ENCODE peak calls at places on chromosomes 11 and 22, in six cellular contexts. One of them, this sample, is unnamed.

GRCh38 chr11:76385903-76386302 is 4.8 kb downstream of the GVQW3 start:
- DNase-seq in IMR-90: peak; percentile 20
- DNase-seq in H9: peak; percentile 40
- DNase-seq in neuronal stem cell: no peak
- DNase-seq in mesendoderm: peak; percentile 6
- DNase-seq in H1: no peak
- DNase-seq in this sample: no peak

GRCh38 chr11:70547386-70547785 is 149.1 kb downstream of the CTTN start:
- DNase-seq in IMR-90: no peak
- DNase-seq in H9: no peak
- DNase-seq in neuronal stem cell: no peak
- DNase-seq in mesendoderm: no peak
- DNase-seq in H1: no peak
- DNase-seq in this sample: no peak

GRCh38 chr11:96342131-96342970 is 644 bp downstream of the MAML2 start:
- DNase-seq in IMR-90: no peak
- DNase-seq in H9: no peak
- DNase-seq in neuronal stem cell: peak; percentile 27
- DNase-seq in mesendoderm: no peak
- DNase-seq in H1: no peak
- DNase-seq in this sample: no peak

GRCh38 chr11:33116535-33116934 is 44.7 kb downstream of the CSTF3 start:
- DNase-seq in IMR-90: peak; percentile 22
- DNase-seq in H9: no peak
- DNase-seq in neuronal stem cell: no peak
- DNase-seq in mesendoderm: peak; percentile 39
- DNase-seq in H1: no peak
- DNase-seq in this sample: peak; percentile 18

GRCh38 chr11:34587282-34587677 is 33.6 kb upstream of the EHF start:
- DNase-seq in IMR-90: no peak
- DNase-seq in H9: no peak
- DNase-seq in neuronal stem cell: no peak
- DNase-seq in mesendoderm: no peak
- DNase-seq in H1: no peak
- DNase-seq in this sample: no peak

GRCh38 chr11:112174789-112175595 is at the start of gene BCO2:
- DNase-seq in IMR-90: peak; percentile 71
- DNase-seq in H9: peak; percentile 67
- DNase-seq in neuronal stem cell: peak; percentile 81
- DNase-seq in mesendoderm: peak; percentile 70
- DNase-seq in H1: peak; percentile 81
- DNase-seq in this sample: peak; percentile 96

GRCh38 chr11:46444305-46444704 is 52.7 kb upstream of the CHRM4 start:
- DNase-seq in IMR-90: peak; percentile 34
- DNase-seq in H9: no peak
- DNase-seq in neuronal stem cell: no peak
- DNase-seq in mesendoderm: no peak
- DNase-seq in H1: no peak
- DNase-seq in this sample: no peak

GRCh38 chr11:17554487-17554886 is 7.4 kb downstream of the OTOG start:
- DNase-seq in IMR-90: no peak
- DNase-seq in H9: no peak
- DNase-seq in neuronal stem cell: no peak
- DNase-seq in mesendoderm: no peak
- DNase-seq in H1: no peak
- DNase-seq in this sample: no peak

GRCh38 chr11:100687630-100688395 is 725 bp downstream of the ARHGAP42 start:
- DNase-seq in IMR-90: peak; percentile 85
- DNase-seq in H9: peak; percentile 79
- DNase-seq in neuronal stem cell: peak; percentile 70
- DNase-seq in mesendoderm: peak; percentile 94
- DNase-seq in H1: peak; percentile 78
- DNase-seq in this sample: peak; percentile 90

GRCh38 chr22:21632237-21632895 is at the start of gene CCDC116:
- DNase-seq in IMR-90: no peak
- DNase-seq in H9: peak; percentile 77
- DNase-seq in neuronal stem cell: no peak
- DNase-seq in mesendoderm: peak; percentile 63
- DNase-seq in H1: peak; percentile 73
- DNase-seq in this sample: no peak

GRCh38 chr11:16981651-16982194 is 32.5 kb downstream of the PLEKHA7 start:
- DNase-seq in IMR-90: peak; percentile 14
- DNase-seq in H9: peak; percentile 49
- DNase-seq in neuronal stem cell: peak; percentile 76
- DNase-seq in mesendoderm: peak; percentile 88
- DNase-seq in H1: no peak
- DNase-seq in this sample: peak; percentile 8

GRCh38 chr11:79045018-79045787 is 395.6 kb downstream of the TENM4 start:
- DNase-seq in IMR-90: no peak
- DNase-seq in H9: no peak
- DNase-seq in neuronal stem cell: no peak
- DNase-seq in mesendoderm: no peak
- DNase-seq in H1: no peak
- DNase-seq in this sample: no peak

GRCh38 chr11:47254381-47254780 is 3.4 kb upstream of the NR1H3 start:
- DNase-seq in IMR-90: no peak
- DNase-seq in H9: no peak
- DNase-seq in neuronal stem cell: no peak
- DNase-seq in mesendoderm: no peak
- DNase-seq in H1: no peak
- DNase-seq in this sample: peak; percentile 62

GRCh38 chr11:2518112-2518982 is 73.5 kb downstream of the KCNQ1 start:
- DNase-seq in IMR-90: no peak
- DNase-seq in H9: peak; percentile 21
- DNase-seq in neuronal stem cell: no peak
- DNase-seq in mesendoderm: no peak
- DNase-seq in H1: peak; percentile 37
- DNase-seq in this sample: no peak

GRCh38 chr11:94854770-94855633 is 86.8 kb downstream of the AMOTL1 start:
- DNase-seq in IMR-90: no peak
- DNase-seq in H9: no peak
- DNase-seq in neuronal stem cell: no peak
- DNase-seq in mesendoderm: no peak
- DNase-seq in H1: no peak
- DNase-seq in this sample: no peak

GRCh38 chr11:65301491-65302329 is 13.0 kb upstream of the CDC42EP2 start:
- DNase-seq in IMR-90: peak; percentile 50
- DNase-seq in H9: peak; percentile 85
- DNase-seq in neuronal stem cell: no peak
- DNase-seq in mesendoderm: peak; percentile 72
- DNase-seq in H1: peak; percentile 76
- DNase-seq in this sample: peak; percentile 76

GRCh38 chr11:30387891-30388861 is 65.3 kb downstream of the ARL14EP start:
- DNase-seq in IMR-90: no peak
- DNase-seq in H9: no peak
- DNase-seq in neuronal stem cell: no peak
- DNase-seq in mesendoderm: peak; percentile 11
- DNase-seq in H1: no peak
- DNase-seq in this sample: no peak

GRCh38 chr22:32880906-32881596 is 79.5 kb downstream of the TIMP3 start:
- DNase-seq in IMR-90: peak; percentile 73
- DNase-seq in H9: no peak
- DNase-seq in neuronal stem cell: no peak
- DNase-seq in mesendoderm: peak; percentile 81
- DNase-seq in H1: no peak
- DNase-seq in this sample: peak; percentile 82

GRCh38 chr11:96200243-96200642 is 142.8 kb downstream of the MAML2 start:
- DNase-seq in IMR-90: peak; percentile 89
- DNase-seq in H9: no peak
- DNase-seq in neuronal stem cell: no peak
- DNase-seq in mesendoderm: peak; percentile 55
- DNase-seq in H1: no peak
- DNase-seq in this sample: peak; percentile 90

GRCh38 chr11:128289048-128289447 is 298.3 kb downstream of the ETS1 start:
- DNase-seq in IMR-90: no peak
- DNase-seq in H9: no peak
- DNase-seq in neuronal stem cell: no peak
- DNase-seq in mesendoderm: no peak
- DNase-seq in H1: no peak
- DNase-seq in this sample: no peak

GRCh38 chr11:36394056-36394455 is 98.0 kb downstream of the PRR5L start:
- DNase-seq in IMR-90: no peak
- DNase-seq in H9: no peak
- DNase-seq in neuronal stem cell: no peak
- DNase-seq in mesendoderm: no peak
- DNase-seq in H1: no peak
- DNase-seq in this sample: no peak

GRCh38 chr22:47592791-47593190 is 830.3 kb downstream of the TBC1D22A start:
- DNase-seq in IMR-90: no peak
- DNase-seq in H9: no peak
- DNase-seq in neuronal stem cell: no peak
- DNase-seq in mesendoderm: no peak
- DNase-seq in H1: no peak
- DNase-seq in this sample: no peak

GRCh38 chr11:65522640-65523322 is 2.1 kb upstream of the SCYL1 start:
- DNase-seq in IMR-90: no peak
- DNase-seq in H9: no peak
- DNase-seq in neuronal stem cell: no peak
- DNase-seq in mesendoderm: peak; percentile 72
- DNase-seq in H1: no peak
- DNase-seq in this sample: peak; percentile 62

GRCh38 chr11:125300791-125301218 is 136.3 kb downstream of the PKNOX2 start:
- DNase-seq in IMR-90: peak; percentile 79
- DNase-seq in H9: no peak
- DNase-seq in neuronal stem cell: no peak
- DNase-seq in mesendoderm: peak; percentile 95
- DNase-seq in H1: no peak
- DNase-seq in this sample: peak; percentile 73

GRCh38 chr11:1295086-1295485 is 14.3 kb downstream of the TOLLIP start:
- DNase-seq in IMR-90: no peak
- DNase-seq in H9: no peak
- DNase-seq in neuronal stem cell: no peak
- DNase-seq in mesendoderm: no peak
- DNase-seq in H1: no peak
- DNase-seq in this sample: no peak

GRCh38 chr11:61618991-61619390 is 38.1 kb upstream of the SYT7 start:
- DNase-seq in IMR-90: no peak
- DNase-seq in H9: no peak
- DNase-seq in neuronal stem cell: no peak
- DNase-seq in mesendoderm: peak; percentile 80
- DNase-seq in H1: no peak
- DNase-seq in this sample: no peak
- H2BK15ac ChIP-seq in IMR-90: no peak overlapping the region
- H2BK15ac ChIP-seq in H9: no peak overlapping the region
- H2BK15ac ChIP-seq in neuronal stem cell: no peak overlapping the region
- H2BK15ac ChIP-seq in mesendoderm: no peak overlapping the region
- H2BK15ac ChIP-seq in H1: no peak overlapping the region
- H2BK15ac ChIP-seq in this sample: no peak overlapping the region

GRCh38 chr22:23790819-23791736 is 4.3 kb downstream of the SMARCB1 start:
- DNase-seq in IMR-90: peak; percentile 72
- DNase-seq in H9: no peak
- DNase-seq in neuronal stem cell: no peak
- DNase-seq in mesendoderm: no peak
- DNase-seq in H1: no peak
- DNase-seq in this sample: no peak

GRCh38 chr22:23789638-23790037 is 2.9 kb downstream of the SMARCB1 start:
- DNase-seq in IMR-90: no peak
- DNase-seq in H9: no peak
- DNase-seq in neuronal stem cell: no peak
- DNase-seq in mesendoderm: peak; percentile 43
- DNase-seq in H1: no peak
- DNase-seq in this sample: peak; percentile 27

GRCh38 chr22:23791737-23792645 is 5.2 kb downstream of the SMARCB1 start:
- DNase-seq in IMR-90: no peak
- DNase-seq in H9: no peak
- DNase-seq in neuronal stem cell: no peak
- DNase-seq in mesendoderm: no peak
- DNase-seq in H1: no peak
- DNase-seq in this sample: no peak

GRCh38 chr22:23796461-23796860 is 9.7 kb downstream of the SMARCB1 start:
- DNase-seq in IMR-90: no peak
- DNase-seq in H9: no peak
- DNase-seq in neuronal stem cell: no peak
- DNase-seq in mesendoderm: no peak
- DNase-seq in H1: no peak
- DNase-seq in this sample: no peak

GRCh38 chr22:23793326-23793725 is 6.6 kb downstream of the SMARCB1 start:
- DNase-seq in IMR-90: no peak
- DNase-seq in H9: no peak
- DNase-seq in neuronal stem cell: no peak
- DNase-seq in mesendoderm: peak; percentile 49
- DNase-seq in H1: no peak
- DNase-seq in this sample: no peak
- H2BK15ac ChIP-seq in IMR-90: no peak overlapping the region
- H2BK15ac ChIP-seq in H9: no peak overlapping the region
- H2BK15ac ChIP-seq in neuronal stem cell: no peak overlapping the region
- H2BK15ac ChIP-seq in mesendoderm: no peak overlapping the region
- H2BK15ac ChIP-seq in H1: no peak overlapping the region
- H2BK15ac ChIP-seq in this sample: no peak overlapping the region

GRCh38 chr11:57598831-57599155 is 1.3 kb downstream of the SERPING1 start:
- DNase-seq in IMR-90: peak; percentile 53
- DNase-seq in H9: no peak
- DNase-seq in neuronal stem cell: no peak
- DNase-seq in mesendoderm: peak; percentile 8
- DNase-seq in H1: no peak
- DNase-seq in this sample: peak; percentile 21

GRCh38 chr11:57599381-57599780 is 1.9 kb downstream of the SERPING1 start:
- DNase-seq in IMR-90: no peak
- DNase-seq in H9: no peak
- DNase-seq in neuronal stem cell: no peak
- DNase-seq in mesendoderm: peak; percentile 27
- DNase-seq in H1: no peak
- DNase-seq in this sample: peak; percentile 9

GRCh38 chr11:57604289-57605010 is 7.0 kb downstream of the SERPING1 start:
- DNase-seq in IMR-90: no peak
- DNase-seq in H9: no peak
- DNase-seq in neuronal stem cell: no peak
- DNase-seq in mesendoderm: peak; percentile 15
- DNase-seq in H1: no peak
- DNase-seq in this sample: no peak

GRCh38 chr11:57597971-57598830 is 716 bp downstream of the SERPING1 start:
- DNase-seq in IMR-90: peak; percentile 24
- DNase-seq in H9: peak; percentile 94
- DNase-seq in neuronal stem cell: peak; percentile 97
- DNase-seq in mesendoderm: peak; percentile 92
- DNase-seq in H1: peak; percentile 87
- DNase-seq in this sample: peak; percentile 42

GRCh38 chr11:57601297-57601696 is 3.8 kb downstream of the SERPING1 start:
- DNase-seq in IMR-90: no peak
- DNase-seq in H9: no peak
- DNase-seq in neuronal stem cell: no peak
- DNase-seq in mesendoderm: no peak
- DNase-seq in H1: no peak
- DNase-seq in this sample: no peak
- H2BK15ac ChIP-seq in IMR-90: no peak overlapping the region
- H2BK15ac ChIP-seq in H9: no peak overlapping the region
- H2BK15ac ChIP-seq in neuronal stem cell: no peak overlapping the region
- H2BK15ac ChIP-seq in mesendoderm: no peak overlapping the region
- H2BK15ac ChIP-seq in H1: no peak overlapping the region
- H2BK15ac ChIP-seq in this sample: no peak overlapping the region

DNA sequence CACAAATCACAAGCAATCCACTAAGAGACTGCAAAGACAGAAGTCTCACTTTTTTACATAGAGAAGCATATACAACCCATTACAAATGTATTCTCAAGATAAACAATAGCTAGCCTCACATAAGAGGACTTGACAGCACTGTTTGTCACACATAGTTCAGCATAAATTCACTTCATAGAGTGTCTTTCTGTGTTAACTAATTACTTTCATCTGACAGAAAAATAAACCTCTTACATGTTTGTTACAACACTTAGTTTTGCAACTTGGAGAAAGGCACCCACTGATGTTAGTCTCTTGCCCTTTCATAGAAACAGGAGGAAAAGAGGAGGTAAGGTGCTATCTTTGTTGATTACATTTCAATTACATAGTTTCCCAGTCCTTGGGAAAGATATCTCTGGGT is 2221.9 kb upstream of the RAG2 start:
- DNase-seq in IMR-90: no peak
- DNase-seq in H9: no peak
- DNase-seq in neuronal stem cell: no peak
- DNase-seq in mesendoderm: no peak
- DNase-seq in H1: no peak
- DNase-seq in this sample: peak; percentile 51
- H2BK15ac ChIP-seq in IMR-90: no peak overlapping the region
- H2BK15ac ChIP-seq in H9: no peak overlapping the region
- H2BK15ac ChIP-seq in neuronal stem cell: no peak overlapping the region
- H2BK15ac ChIP-seq in mesendoderm: no peak overlapping the region
- H2BK15ac ChIP-seq in H1: no peak overlapping the region
- H2BK15ac ChIP-seq in this sample: no peak overlapping the region